ENCODE peak calls at places on chromosomes 6 and 20, in four cellular contexts. G is WTC11, J is HepG2, R is K562. N is an unnamed sample.

GRCh38 chr6:112910256-112910655 is 563.1 kb downstream of the RFPL4B start:
- DNase-seq in G (no peak), J (no peak), R (no peak), N (no peak)

GRCh38 chr6:39227476-39227875 is 1.8 kb downstream of the KCNK5 start:
- DNase-seq in G (no peak), J (no peak), R (no peak), N (no peak)

GRCh38 chr20:39944861-39945260 is 744.2 kb downstream of the MAFB start:
- DNase-seq in G (no peak), J (no peak), R (no peak), N (no peak)

GRCh38 chr6:112202639-112203341 is 51.6 kb downstream of the LAMA4 start:
- DNase-seq in G (no peak), J (no peak), R (no peak), N (no peak)

GRCh38 chr6:168715643-168716481 is 274.9 kb downstream of the SMOC2 start:
- DNase-seq in G (no peak), J (no peak), R (no peak), N (no peak)

GRCh38 chr6:109083657-109084056 is 11.0 kb downstream of the SESN1 start:
- DNase-seq in G (no peak), J (no peak), R (no peak), N (no peak)

GRCh38 chr20:44585042-44585968 is 2.9 kb downstream of the PKIG start:
- DNase-seq in G (no peak), J (no peak), R (no peak), N (no peak)

GRCh38 chr6:127459231-127459641 is at the start of gene KIAA0408:
- DNase-seq in G (peak), J (no peak), R (peak), N (peak)

GRCh38 chr6:82015526-82015925 is 232.0 kb downstream of the IBTK start:
- DNase-seq in G (no peak), J (peak), R (no peak), N (no peak)

GRCh38 chr20:48530957-48531356 is 296.8 kb downstream of the PREX1 start:
- DNase-seq in G (no peak), J (no peak), R (no peak), N (no peak)

GRCh38 chr6:143402721-143403336 is 47.7 kb downstream of the ADAT2 start:
- DNase-seq in G (no peak), J (no peak), R (no peak), N (no peak)

GRCh38 chr6:139542351-139542750 is 167.9 kb upstream of the CITED2 start:
- DNase-seq in G (no peak), J (no peak), R (no peak), N (no peak)

GRCh38 chr20:43102394-43102793 is 87.3 kb downstream of the PTPRT start:
- DNase-seq in G (peak), J (no peak), R (peak), N (peak)

GRCh38 chr20:47748851-47749250 is 36.4 kb downstream of the SULF2 start:
- DNase-seq in G (no peak), J (no peak), R (no peak), N (no peak)

GRCh38 chr6:33777716-33778474 is 11.0 kb downstream of the LEMD2 start:
- DNase-seq in G (no peak), J (no peak), R (no peak), N (no peak)

GRCh38 chr6:25748049-25748448 is 6.5 kb upstream of the SLC17A4 start:
- DNase-seq in G (no peak), J (peak), R (no peak), N (no peak)

GRCh38 chr6:156752666-156753301 is 24.4 kb upstream of the ARID1B start:
- DNase-seq in G (peak), J (peak), R (peak), N (peak)

GRCh38 chr6:79506251-79506650 is 31.0 kb downstream of the LCA5 start:
- DNase-seq in G (no peak), J (no peak), R (no peak), N (no peak)

GRCh38 chr20:53917145-53918009 is 153.0 kb downstream of the BCAS1 start:
- DNase-seq in G (no peak), J (no peak), R (peak), N (no peak)

GRCh38 chr20:25197173-25197869 is 1.8 kb downstream of the ENTPD6 start:
- DNase-seq in G (no peak), J (no peak), R (no peak), N (no peak)

GRCh38 chr6:157861814-157862213 is 38.8 kb downstream of the SNX9 start:
- DNase-seq in G (no peak), J (no peak), R (peak), N (no peak)

GRCh38 chr6:97669191-97669651 is 386.2 kb upstream of the MMS22L start:
- DNase-seq in G (peak), J (no peak), R (no peak), N (no peak)

GRCh38 chr6:150323205-150323604 is 45.6 kb upstream of the IYD start:
- DNase-seq in G (no peak), J (no peak), R (peak), N (no peak)

GRCh38 chr20:32189691-32190607 is 17.6 kb downstream of the PLAGL2 start:
- DNase-seq in G (peak), J (no peak), R (no peak), N (no peak)

GRCh38 chr6:125623085-125623484 is 126.3 kb upstream of the HEY2 start:
- DNase-seq in G (no peak), J (no peak), R (no peak), N (no peak)

GRCh38 chr20:42475773-42476172 is 713.9 kb downstream of the PTPRT start:
- DNase-seq in G (no peak), J (no peak), R (no peak), N (no peak)

DNA sequence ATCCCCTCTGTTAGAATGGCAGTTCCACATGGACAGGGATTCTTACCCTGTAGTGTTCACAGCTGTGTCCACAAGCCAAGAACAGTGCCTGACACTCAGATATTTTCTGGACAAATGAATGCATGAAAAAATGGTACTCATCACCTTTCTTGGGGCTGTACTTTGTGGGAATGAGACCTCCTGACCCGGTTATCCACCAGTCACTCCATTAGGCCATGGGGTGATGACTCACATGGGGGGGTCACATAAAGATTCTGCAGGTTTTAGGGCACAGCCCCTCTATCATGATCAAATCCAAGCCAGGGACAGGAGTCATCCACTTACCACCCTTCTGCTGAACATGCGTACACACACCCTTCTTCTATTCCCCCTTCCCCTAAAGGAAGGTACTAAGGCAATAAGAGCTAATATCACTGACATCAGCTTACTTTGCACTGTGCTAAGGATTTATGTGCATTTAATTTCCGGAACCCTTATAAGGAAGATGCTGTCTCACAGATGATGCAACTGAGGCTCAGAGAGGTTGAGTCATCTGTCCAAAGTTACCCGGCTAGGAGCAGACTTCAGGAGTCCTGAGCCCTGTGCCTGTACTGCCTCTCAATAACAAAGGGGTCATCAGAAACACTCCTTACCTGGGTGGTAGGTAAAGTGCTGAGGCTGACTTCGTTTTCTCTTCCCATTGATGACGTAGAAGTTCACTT is 107.8 kb downstream of the NFATC2 start:
- DNase-seq in G (no peak), J (no peak), R (peak), N (no peak)
- TF ChIP-seq ELF4 in G (no peak), J (no peak), R (no peak), N (no peak)

GRCh38 chr6:28250747-28251146 is 1.3 kb downstream of the ZKSCAN4 start:
- DNase-seq in G (no peak), J (no peak), R (no peak), N (no peak)

GRCh38 chr6:28251648-28252506 is at the start of gene ZKSCAN4:
- DNase-seq in G (peak), J (peak), R (peak), N (peak)

GRCh38 chr6:28245206-28245941 is 6.7 kb downstream of the ZKSCAN4 start:
- DNase-seq in G (no peak), J (peak), R (no peak), N (no peak)

GRCh38 chr6:28252507-28252975 is 472 bp upstream of the ZKSCAN4 start:
- DNase-seq in G (no peak), J (no peak), R (peak), N (no peak)

DNA sequence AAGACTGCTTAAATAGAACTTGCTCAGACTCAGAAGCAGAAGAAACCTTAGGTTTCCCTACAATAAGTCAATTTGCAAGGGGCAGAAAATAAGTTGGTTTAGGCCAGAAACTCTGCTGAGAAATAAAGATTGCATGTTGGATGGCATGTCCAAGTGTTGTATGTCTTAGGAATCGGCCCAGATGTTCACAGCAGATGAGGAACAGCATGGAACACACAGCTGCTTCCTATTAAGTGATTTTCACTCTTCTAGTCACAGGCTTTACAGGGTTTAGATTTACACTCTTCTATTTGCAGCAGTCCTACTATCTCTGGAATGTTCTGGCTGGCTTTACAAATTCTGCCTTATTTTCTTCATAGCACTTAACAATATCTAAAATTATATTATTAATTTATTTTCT is 3.2 kb downstream of the ZKSCAN4 start:
- DNase-seq in G (no peak), J (no peak), R (no peak), N (no peak)
- TF ChIP-seq SP1 in G (no peak), J (no peak), R (no peak), N (no peak)

GRCh38 chr20:9054176-9054575 is 14.7 kb upstream of the PLCB4 start:
- DNase-seq in G (no peak), J (no peak), R (no peak), N (no peak)

GRCh38 chr20:9052136-9052535 is 16.8 kb upstream of the PLCB4 start:
- DNase-seq in G (no peak), J (no peak), R (no peak), N (no peak)

GRCh38 chr20:9053108-9053507 is 15.8 kb upstream of the PLCB4 start:
- DNase-seq in G (no peak), J (no peak), R (no peak), N (no peak)

GRCh38 chr20:9051508-9051907 is 17.4 kb upstream of the PLCB4 start:
- DNase-seq in G (no peak), J (peak), R (peak), N (no peak)
- TF ChIP-seq ELF4 in G (no peak), J (no peak), R (no peak), N (no peak)

GRCh38 chr6:85390775-85391174 is 59.1 kb upstream of the NT5E start:
- DNase-seq in G (no peak), J (no peak), R (no peak), N (no peak)
- TF ChIP-seq SP1 in G (no peak), J (no peak), R (no peak), N (no peak)

GRCh38 chr6:52162940-52163908 is 23.0 kb upstream of the IL17A start:
- DNase-seq in G (no peak), J (peak), R (peak), N (peak)

GRCh38 chr6:52161689-52162438 is 24.3 kb upstream of the IL17A start:
- DNase-seq in G (no peak), J (no peak), R (no peak), N (no peak)

GRCh38 chr6:52157301-52157930 is 28.8 kb upstream of the IL17A start:
- DNase-seq in G (no peak), J (no peak), R (no peak), N (no peak)

GRCh38 chr6:52164319-52165094 is 21.7 kb upstream of the IL17A start:
- DNase-seq in G (no peak), J (no peak), R (peak), N (no peak)

DNA sequence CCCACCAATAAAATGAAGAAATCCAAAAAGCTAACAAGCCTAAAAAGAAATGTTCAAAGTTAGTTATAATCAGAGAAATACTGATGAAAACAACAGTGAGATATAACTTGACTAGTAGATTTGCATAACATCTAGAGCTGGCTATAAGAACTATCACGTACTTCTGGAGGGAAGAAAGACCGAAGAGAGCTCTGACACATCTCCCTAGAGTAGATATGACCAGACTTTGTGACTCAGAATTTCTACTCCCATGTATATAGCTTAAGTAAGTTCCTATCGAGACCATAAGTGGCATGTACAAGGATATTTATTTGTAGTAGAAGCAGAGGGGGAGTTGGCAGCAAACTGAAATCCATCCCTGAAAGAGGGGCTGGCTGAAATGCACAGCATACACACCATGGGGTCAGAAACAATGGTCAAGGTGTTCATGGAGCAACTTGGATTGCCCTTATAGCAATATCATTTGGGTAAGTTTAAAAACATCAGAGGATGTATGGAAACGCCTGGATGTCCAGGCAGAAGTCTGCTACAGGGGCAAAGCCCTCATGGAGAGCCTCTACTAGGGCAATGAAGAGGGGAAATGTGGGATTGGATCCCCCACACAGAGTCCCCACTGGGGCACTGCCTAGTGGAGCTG is 25.6 kb upstream of the IL17A start:
- DNase-seq in G (no peak), J (no peak), R (no peak), N (no peak)
- TF ChIP-seq ELF4 in G (no peak), J (no peak), R (no peak), N (no peak)

GRCh38 chr6:170122676-170123075 is 168.2 kb downstream of the DLL1 start:
- DNase-seq in G (no peak), J (no peak), R (no peak), N (no peak)
- TF ChIP-seq SP1 in G (no peak), J (no peak), R (no peak), N (no peak)